ENCODE peak calls at places on chromosome 9, in five cellular contexts. M is colonic mucosa, S is GM12865, I is transverse colon, L is AG04449. A is an unnamed sample.

GRCh38 chr9:128689820-128690683 is 1.0 kb downstream of the SET start:
- DNase-seq in M (peak), S (peak), I (peak), L (no peak), A (peak)

GRCh38 chr9:125400725-125401124 is 139.1 kb downstream of the GAPVD1 start:
- DNase-seq in M (no peak), S (no peak), I (no peak), L (no peak), A (no peak)

GRCh38 chr9:124216474-124217176 is 41.1 kb upstream of the NEK6 start:
- DNase-seq in M (peak), S (peak), I (peak), L (no peak), A (no peak)

GRCh38 chr9:93083592-93084470 is 12.2 kb upstream of the CARD19 start:
- DNase-seq in M (peak), S (no peak), I (no peak), L (no peak), A (peak)

GRCh38 chr9:83523684-83524083 is 14.5 kb downstream of the FRMD3 start:
- DNase-seq in M (no peak), S (no peak), I (no peak), L (no peak), A (no peak)

GRCh38 chr9:113705938-113706519 is 170.1 kb upstream of the ZNF618 start:
- DNase-seq in M (peak), S (no peak), I (no peak), L (no peak), A (no peak)

GRCh38 chr9:134619456-134619982 is 22.1 kb upstream of the COL5A1 start:
- DNase-seq in M (no peak), S (no peak), I (no peak), L (no peak), A (peak)

GRCh38 chr9:129746092-129746760 is 6.6 kb downstream of the PTGES start:
- DNase-seq in M (no peak), S (no peak), I (no peak), L (no peak), A (no peak)

GRCh38 chr9:91340395-91340794 is 21.3 kb downstream of the AUH start:
- DNase-seq in M (no peak), S (no peak), I (no peak), L (no peak), A (no peak)

GRCh38 chr9:134722120-134722701 is 80.6 kb downstream of the COL5A1 start:
- DNase-seq in M (no peak), S (no peak), I (no peak), L (no peak), A (no peak)

GRCh38 chr9:100222674-100223073 is 123.6 kb downstream of the INVS start:
- DNase-seq in M (no peak), S (peak), I (no peak), L (no peak), A (no peak)

GRCh38 chr9:82606761-82607382 is 456.1 kb downstream of the RASEF start:
- DNase-seq in M (peak), S (peak), I (peak), L (peak), A (peak)

GRCh38 chr9:132703336-132703735 is 33.1 kb downstream of the GTF3C4 start:
- DNase-seq in M (no peak), S (no peak), I (no peak), L (no peak), A (no peak)

GRCh38 chr9:133060417-133060841 is 1.4 kb upstream of the CEL start:
- DNase-seq in M (no peak), S (no peak), I (no peak), L (no peak), A (no peak)

GRCh38 chr9:5493597-5494511 is 16.5 kb upstream of the PDCD1LG2 start:
- DNase-seq in M (peak), S (peak), I (peak), L (no peak), A (peak)

GRCh38 chr9:120861935-120862334 is 15.1 kb downstream of the PHF19 start:
- DNase-seq in M (no peak), S (no peak), I (no peak), L (no peak), A (no peak)

GRCh38 chr9:4339783-4340335 is 40.0 kb upstream of the GLIS3 start:
- DNase-seq in M (no peak), S (no peak), I (no peak), L (no peak), A (no peak)

GRCh38 chr9:68775003-68775730 is 70.1 kb downstream of the PIP5K1B start:
- DNase-seq in M (no peak), S (no peak), I (no peak), L (no peak), A (no peak)

GRCh38 chr9:4375424-4376195 is 75.7 kb upstream of the GLIS3 start:
- DNase-seq in M (no peak), S (peak), I (no peak), L (peak), A (no peak)

GRCh38 chr9:18256574-18256973 is 217.4 kb upstream of the ADAMTSL1 start:
- DNase-seq in M (peak), S (no peak), I (no peak), L (no peak), A (no peak)

GRCh38 chr9:90972057-90972456 is 170.4 kb downstream of the SYK start:
- DNase-seq in M (no peak), S (peak), I (peak), L (no peak), A (no peak)

GRCh38 chr9:130894546-130894945 is 2.1 kb downstream of the QRFP start:
- DNase-seq in M (no peak), S (no peak), I (no peak), L (no peak), A (peak)

GRCh38 chr9:137866226-137867141 is 11.1 kb upstream of the CACNA1B start:
- DNase-seq in M (no peak), S (peak), I (no peak), L (no peak), A (no peak)

GRCh38 chr9:16421534-16421933 is 448.9 kb downstream of the BNC2 start:
- DNase-seq in M (no peak), S (peak), I (no peak), L (no peak), A (no peak)

GRCh38 chr9:96509026-96509425 is 59.1 kb downstream of the HABP4 start:
- DNase-seq in M (no peak), S (no peak), I (no peak), L (no peak), A (no peak)

GRCh38 chr9:120904061-120904998 is 22.3 kb downstream of the TRAF1 start:
- DNase-seq in M (no peak), S (peak), I (peak), L (no peak), A (no peak)

DNA sequence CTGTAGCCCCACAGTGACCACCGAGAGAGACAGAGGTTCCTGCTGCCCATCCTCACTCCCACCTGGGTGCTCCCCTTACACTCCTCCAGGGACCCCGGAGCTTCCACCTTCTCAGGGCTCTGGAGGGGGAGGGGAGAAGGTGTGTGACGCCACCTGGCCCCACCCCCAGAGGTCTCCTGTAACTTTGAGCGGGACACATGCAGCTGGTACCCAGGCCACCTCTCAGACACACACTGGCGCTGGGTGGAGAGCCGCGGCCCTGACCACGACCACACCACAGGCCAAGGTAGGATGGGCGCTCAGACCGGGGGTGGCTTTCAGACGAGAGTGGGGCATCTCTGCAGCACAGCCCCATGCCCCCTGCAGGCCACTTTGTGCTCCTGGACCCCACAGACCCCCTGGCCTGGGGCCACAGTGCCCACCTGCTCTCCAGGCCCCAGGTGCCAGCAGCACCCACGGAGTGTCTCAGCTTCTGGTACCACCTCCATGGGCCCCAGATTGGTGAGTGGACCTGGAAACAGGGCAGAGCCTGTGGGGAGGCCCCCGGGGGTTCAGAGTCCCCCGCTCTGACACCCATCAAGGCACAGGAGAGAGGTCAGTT is 4.5 kb downstream of the MAMDC4 start:
- DNase-seq in M (peak), S (no peak), I (peak), L (no peak), A (no peak)
- TF ChIP-seq CTCF in M (no peak), S (no peak), I (no peak), L (no peak), A (no peak)

DNA sequence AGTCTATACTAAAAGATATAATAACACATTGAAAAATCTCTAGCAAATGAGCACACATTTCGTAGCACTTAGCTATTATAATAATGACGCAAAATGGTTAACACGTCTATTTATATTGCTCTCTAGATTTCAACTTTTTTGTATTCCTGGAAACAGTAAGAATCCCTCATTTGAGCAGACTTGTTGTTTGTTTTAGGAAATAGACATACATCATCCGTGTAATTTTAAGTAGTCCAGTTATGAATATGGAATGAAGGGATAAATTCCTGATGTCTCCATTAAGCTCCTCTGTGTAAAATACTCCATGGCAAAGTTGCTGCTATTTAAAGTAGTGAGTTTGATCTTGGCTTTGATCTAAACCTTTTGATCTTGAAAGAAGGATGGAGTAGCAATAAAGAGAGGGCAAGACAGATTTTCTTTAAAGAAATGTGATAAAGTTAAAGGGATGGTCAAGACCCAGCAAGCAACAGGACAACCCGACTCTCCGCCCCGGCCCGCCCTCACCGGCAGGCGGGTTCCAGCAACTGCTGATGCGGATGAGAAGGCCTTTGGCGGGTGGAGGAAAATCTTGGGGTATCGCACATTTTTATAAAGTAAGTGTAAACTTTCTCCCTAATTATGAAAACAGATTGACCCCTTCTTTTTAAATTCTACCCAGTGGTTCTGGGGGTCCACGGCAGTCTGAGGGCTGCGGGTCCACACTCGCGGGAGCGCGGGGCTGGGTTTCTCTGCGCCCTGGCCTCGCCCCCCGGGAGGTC is 277.4 kb downstream of the AOPEP start:
- DNase-seq in M (peak), S (peak), I (peak), L (no peak), A (peak)
- TF ChIP-seq CTCF in M (no peak), S (no peak), I (peak), L (peak), A (no peak)

GRCh38 chr9:34398875-34399274 is 22.2 kb upstream of the MYORG start:
- DNase-seq in M (no peak), S (no peak), I (no peak), L (no peak), A (no peak)

GRCh38 chr9:34400686-34401602 is 24.2 kb upstream of the MYORG start:
- DNase-seq in M (no peak), S (no peak), I (no peak), L (no peak), A (no peak)

GRCh38 chr9:34403554-34404380 is 27.1 kb upstream of the MYORG start:
- DNase-seq in M (peak), S (peak), I (peak), L (no peak), A (peak)

GRCh38 chr9:34399729-34400128 is 23.0 kb upstream of the MYORG start:
- DNase-seq in M (no peak), S (no peak), I (no peak), L (no peak), A (no peak)

GRCh38 chr9:34400275-34400674 is 23.6 kb upstream of the MYORG start:
- DNase-seq in M (no peak), S (no peak), I (no peak), L (no peak), A (no peak)
- TF ChIP-seq CTCF in M (no peak), S (no peak), I (no peak), L (no peak), A (no peak)

DNA sequence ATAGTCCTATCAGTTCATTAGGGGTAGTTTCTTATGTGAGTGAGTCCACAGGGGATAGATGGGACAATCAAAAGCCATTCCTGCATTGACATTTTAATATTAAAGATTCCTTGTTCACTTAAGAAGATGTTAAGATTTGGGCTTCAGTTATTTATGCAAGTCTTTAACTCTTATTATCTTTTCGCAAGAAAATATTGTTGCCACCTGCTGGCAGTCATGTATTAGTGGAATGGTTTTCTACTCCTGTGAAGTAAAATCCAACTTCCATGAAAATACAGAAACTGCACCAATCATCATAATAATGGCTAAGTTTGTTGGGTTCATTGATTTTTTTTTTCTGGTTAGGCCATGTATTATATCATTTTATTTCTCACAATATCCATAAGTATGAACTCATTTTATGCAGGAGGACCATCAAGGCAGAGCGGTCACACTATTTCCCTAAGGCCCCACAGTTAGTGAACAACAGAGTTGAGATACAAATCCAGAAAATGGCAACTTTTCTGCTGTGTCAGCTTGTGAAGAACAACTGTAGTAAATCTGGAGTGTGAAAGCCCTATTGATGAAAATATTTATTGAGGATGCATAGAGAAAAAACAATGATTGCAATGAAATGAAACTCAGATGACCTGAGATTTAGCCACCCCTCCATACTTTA is 88.5 kb upstream of the TXNDC8 start:
- DNase-seq in M (no peak), S (no peak), I (no peak), L (no peak), A (no peak)
- TF ChIP-seq CTCF in M (peak), S (no peak), I (peak), L (peak), A (no peak)

DNA sequence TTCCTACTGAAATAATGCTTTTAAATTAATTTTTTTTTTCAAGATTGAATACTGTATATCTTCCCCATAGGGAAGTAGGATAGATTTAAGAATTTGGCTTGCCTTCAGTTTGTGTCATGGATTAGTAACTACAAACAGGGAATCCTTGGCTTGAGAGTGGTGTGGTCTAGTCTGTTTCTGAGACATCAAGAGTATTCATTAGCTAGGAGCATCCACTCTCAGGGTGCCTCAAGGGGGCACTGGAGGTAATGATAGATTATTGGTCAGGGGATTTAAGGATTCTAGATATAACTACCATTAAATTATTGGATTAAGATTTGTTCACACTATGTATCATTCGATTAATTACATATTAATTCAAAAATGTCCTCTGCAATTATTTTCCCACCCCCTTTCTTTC is 91.8 kb upstream of the TXNDC8 start:
- DNase-seq in M (no peak), S (no peak), I (no peak), L (no peak), A (no peak)
- TF ChIP-seq CTCF in M (no peak), S (no peak), I (no peak), L (peak), A (no peak)

DNA sequence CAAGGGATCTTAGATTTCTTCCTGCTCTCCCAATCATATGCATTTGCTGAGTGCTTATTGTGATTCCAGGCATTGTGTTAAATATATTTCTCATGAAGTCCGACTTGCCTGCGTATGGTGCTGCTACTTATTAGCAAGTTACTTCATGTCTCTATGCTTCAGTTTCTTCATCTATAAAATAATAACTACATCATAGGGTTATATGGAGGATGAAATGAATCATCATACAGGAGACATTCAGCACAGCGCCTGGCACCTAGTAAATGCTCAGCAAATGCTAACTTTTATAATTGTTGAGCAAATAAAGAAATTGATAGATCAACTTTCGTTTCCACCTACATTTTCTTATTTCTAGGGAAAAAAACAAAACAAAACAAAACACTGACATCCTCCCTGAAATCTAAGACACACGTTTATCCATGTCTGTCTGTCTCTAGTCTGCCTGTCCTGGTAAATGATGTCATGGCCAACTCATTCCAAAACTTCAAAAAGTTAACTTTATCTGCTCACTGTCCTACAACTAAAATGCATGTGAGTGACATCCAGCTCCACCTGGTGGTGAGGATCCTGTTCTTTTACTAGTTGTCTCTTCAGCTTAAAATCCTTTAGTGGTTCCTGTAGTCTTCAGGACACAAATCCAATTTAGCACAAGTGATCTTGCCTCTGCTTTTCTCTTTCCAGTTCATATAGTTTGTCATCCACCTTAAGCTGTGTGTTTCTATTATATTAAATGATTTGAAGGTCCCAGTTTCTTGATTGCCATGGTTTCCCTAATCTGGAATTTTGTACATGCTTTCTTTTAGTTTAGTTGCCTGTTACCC is 27.7 kb downstream of the PPP3R2 start:
- DNase-seq in M (peak), S (peak), I (no peak), L (no peak), A (peak)
- TF ChIP-seq CTCF in M (peak), S (peak), I (peak), L (peak), A (no peak)

GRCh38 chr9:30967484-30967883 is 1417.0 kb upstream of the ACO1 start:
- DNase-seq in M (no peak), S (no peak), I (no peak), L (no peak), A (no peak)
- TF ChIP-seq CTCF in M (no peak), S (no peak), I (no peak), L (no peak), A (no peak)

GRCh38 chr9:73916016-73916673 is 581.0 kb upstream of the RORB start:
- DNase-seq in M (no peak), S (peak), I (no peak), L (no peak), A (no peak)
- TF ChIP-seq CTCF in M (no peak), S (no peak), I (no peak), L (no peak), A (no peak)

GRCh38 chr9:112075009-112075378 is 100.1 kb downstream of the SUSD1 start:
- DNase-seq in M (no peak), S (no peak), I (no peak), L (no peak), A (no peak)
- TF ChIP-seq CTCF in M (no peak), S (no peak), I (no peak), L (no peak), A (no peak)

A was measured in testis.